ENCODE peak calls at places on chromosomes 4 and X, in six cellular contexts. F, D, X, H, A and K are unnamed samples.

GRCh38 chr4:126548890-126549289 is 1083.9 kb upstream of the INTU start:
- DNase-seq in F (no peak), D (no peak), X (no peak), H (no peak), A (no peak), K (no peak)

GRCh38 chr4:86910820-86911684 is 18.8 kb upstream of the C4orf36 start:
- DNase-seq in F (no peak), D (no peak), X (no peak), H (peak), A (no peak), K (no peak)

GRCh38 chr4:54687887-54688841 is 30.4 kb downstream of the KIT start:
- DNase-seq in F (no peak), D (no peak), X (no peak), H (peak), A (no peak), K (no peak)

GRCh38 chr4:8188085-8188484 is 11.0 kb upstream of the SH3TC1 start:
- DNase-seq in F (no peak), D (no peak), X (peak), H (peak), A (no peak), K (peak)

GRCh38 chr4:15001248-15001824 is 945 bp upstream of the CPEB2 start:
- DNase-seq in F (peak), D (no peak), X (peak), H (peak), A (peak), K (peak)

GRCh38 chrX:53445977-53446376 is 11.8 kb upstream of the HSD17B10 start:
- DNase-seq in F (peak), D (no peak), X (peak), H (peak), A (peak), K (peak)

GRCh38 chr4:80918004-80918403 is 112.5 kb upstream of the BMP3 start:
- DNase-seq in F (no peak), D (no peak), X (no peak), H (peak), A (no peak), K (peak)

GRCh38 chrX:44435047-44435446 is 91.6 kb upstream of the EFHC2 start:
- DNase-seq in F (no peak), D (no peak), X (no peak), H (no peak), A (no peak), K (no peak)

GRCh38 chr4:931194-931959 is 739 bp downstream of the GAK start:
- DNase-seq in F (peak), D (no peak), X (peak), H (peak), A (no peak), K (no peak)

GRCh38 chrX:40152173-40152705 is 54.5 kb upstream of the BCOR start:
- DNase-seq in F (no peak), D (no peak), X (peak), H (peak), A (peak), K (peak)

GRCh38 chr4:170386511-170386910 is 296.8 kb upstream of the AADAT start:
- DNase-seq in F (no peak), D (no peak), X (no peak), H (peak), A (no peak), K (peak)

GRCh38 chr4:142696334-142697122 is 149.6 kb downstream of the INPP4B start:
- DNase-seq in F (no peak), D (no peak), X (no peak), H (peak), A (no peak), K (no peak)

DNA sequence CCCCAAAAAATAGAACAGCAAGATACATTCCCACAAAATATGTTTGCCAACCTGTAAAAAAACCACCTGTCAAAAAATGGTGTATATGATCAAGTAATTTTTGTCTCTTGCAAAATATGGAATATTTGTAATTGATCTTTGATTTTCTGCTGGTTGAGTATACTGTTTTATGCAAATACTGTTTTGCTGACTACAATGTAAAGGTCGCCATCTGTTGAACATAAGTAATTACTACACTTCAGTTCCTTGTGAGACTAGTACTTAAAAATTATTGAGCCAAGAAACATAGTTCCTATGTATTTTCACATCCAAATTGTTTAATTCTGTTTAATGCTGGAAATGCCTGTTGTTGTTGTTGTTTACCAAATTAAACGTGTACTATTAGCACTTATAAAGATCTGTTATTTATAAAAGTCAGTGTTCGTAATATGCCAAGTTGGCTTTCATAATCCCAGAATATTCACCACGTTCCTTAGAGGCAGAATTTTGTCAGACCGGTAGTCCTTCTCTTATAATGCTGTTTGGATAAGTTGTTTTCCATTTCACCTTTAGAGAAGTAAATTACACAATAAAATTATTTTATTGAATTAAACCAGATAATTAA is 144.2 kb downstream of the PDLIM5 start:
- DNase-seq in F (peak), D (peak), X (peak), H (peak), A (peak), K (peak)
- TF ChIP-seq EZH2phosphoT487 in F (no peak), D (no peak), X (no peak), H (no peak), A (no peak), K (no peak)

GRCh38 chrX:153495362-153495751 is 577 bp downstream of the BGN start:
- DNase-seq in F (peak), D (no peak), X (no peak), H (peak), A (no peak), K (no peak)
- H3K4me3 ChIP-seq in F (no peak), D (no peak), X (peak), H (peak), A (peak), K (no peak)

GRCh38 chr4:3527914-3528876 is 4.0 kb downstream of the LRPAP1 start:
- DNase-seq in F (peak), D (no peak), X (no peak), H (no peak), A (no peak), K (no peak)
- TF ChIP-seq EZH2phosphoT487 in F (no peak), D (no peak), X (no peak), H (no peak), A (no peak), K (no peak)

GRCh38 chr4:52545099-52546069 is 113.7 kb downstream of the USP46 start:
- DNase-seq in F (peak), D (peak), X (peak), H (peak), A (peak), K (peak)

GRCh38 chr4:52550186-52550585 is 108.9 kb downstream of the USP46 start:
- DNase-seq in F (no peak), D (no peak), X (no peak), H (no peak), A (no peak), K (no peak)

GRCh38 chr4:52548818-52549570 is 110.1 kb downstream of the USP46 start:
- DNase-seq in F (no peak), D (no peak), X (no peak), H (no peak), A (no peak), K (no peak)

GRCh38 chr4:52551487-52551886 is 107.6 kb downstream of the USP46 start:
- DNase-seq in F (no peak), D (no peak), X (no peak), H (no peak), A (no peak), K (no peak)

DNA sequence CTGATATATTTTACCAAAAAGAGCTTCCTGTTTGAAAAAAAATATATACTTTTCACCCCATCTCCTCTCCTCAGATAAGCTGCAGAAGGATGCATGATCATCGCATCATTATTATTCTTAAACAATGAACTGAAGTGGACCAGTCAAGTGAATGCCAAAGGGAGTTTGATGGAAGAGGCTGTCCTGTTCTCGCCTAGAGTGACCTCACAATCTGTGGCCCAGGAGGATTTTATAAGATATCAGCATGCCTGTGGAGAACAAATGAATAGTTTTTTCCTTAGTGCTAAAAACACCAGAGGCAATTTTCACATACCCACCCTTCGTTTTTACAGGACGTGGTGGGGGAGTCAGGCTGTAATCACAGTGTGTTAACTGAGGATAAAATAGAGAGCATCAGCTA is 112.7 kb downstream of the USP46 start:
- DNase-seq in F (no peak), D (no peak), X (peak), H (no peak), A (no peak), K (no peak)
- H3K4me3 ChIP-seq in F (no peak), D (no peak), X (no peak), H (no peak), A (no peak), K (no peak)

DNA sequence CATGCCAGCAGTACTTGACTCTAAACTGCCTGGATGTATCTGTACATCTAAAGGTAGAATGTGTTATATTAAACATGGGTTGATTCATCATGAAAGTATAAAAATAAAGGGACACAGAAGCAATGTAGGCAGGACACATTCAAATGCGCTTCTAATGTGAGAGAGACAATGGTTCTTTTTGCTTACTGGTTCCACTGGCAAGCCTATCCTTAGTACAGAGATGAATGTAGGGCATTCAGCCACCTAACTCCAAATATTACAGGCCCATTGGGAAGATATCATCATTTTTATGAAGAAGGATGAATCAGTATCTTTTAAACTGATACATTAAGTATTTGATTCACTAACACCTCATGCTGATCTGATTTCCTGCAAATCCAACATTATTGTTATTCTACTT is 18.0 kb downstream of the CDKL2 start:
- DNase-seq in F (no peak), D (no peak), X (no peak), H (no peak), A (no peak), K (no peak)
- TF ChIP-seq EZH2phosphoT487 in F (no peak), D (no peak), X (no peak), H (no peak), A (no peak), K (no peak)

GRCh38 chr4:4397441-4397819 is 10.5 kb downstream of the NSG1 start:
- DNase-seq in F (no peak), D (no peak), X (no peak), H (no peak), A (no peak), K (no peak)
- H3K4me3 ChIP-seq in F (no peak), D (no peak), X (no peak), H (no peak), A (no peak), K (no peak)

GRCh38 chr4:123976285-123976684 is 579.7 kb downstream of the SPRY1 start:
- DNase-seq in F (no peak), D (no peak), X (no peak), H (no peak), A (peak), K (no peak)
- TF ChIP-seq EZH2phosphoT487 in F (no peak), D (no peak), X (no peak), H (no peak), A (no peak), K (no peak)

DNA sequence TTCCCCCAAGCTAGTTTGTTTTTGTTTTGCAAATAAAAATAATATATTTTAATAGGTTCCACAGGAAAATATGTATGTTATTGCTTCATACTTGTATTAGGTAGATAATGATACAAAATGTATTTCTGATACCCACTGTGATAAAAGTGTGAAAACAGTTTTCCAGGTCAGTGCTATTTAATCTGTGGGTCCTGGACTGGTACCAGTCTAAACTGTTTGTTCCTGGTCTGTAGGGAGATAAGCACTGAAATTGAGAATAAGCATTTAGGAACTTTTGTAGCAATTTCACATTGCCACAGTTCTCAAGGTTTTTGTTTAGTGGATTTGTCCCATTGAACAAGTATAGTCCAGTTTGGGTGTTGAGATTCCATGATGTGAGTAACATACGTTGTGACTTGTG is 110.5 kb downstream of the PDLIM5 start:
- DNase-seq in F (no peak), D (no peak), X (no peak), H (no peak), A (no peak), K (no peak)
- H3K4me3 ChIP-seq in F (no peak), D (no peak), X (no peak), H (peak), A (no peak), K (no peak)

GRCh38 chr4:158446106-158446505 is 75.6 kb upstream of the RXFP1 start:
- DNase-seq in F (no peak), D (no peak), X (no peak), H (peak), A (no peak), K (peak)
- TF ChIP-seq EZH2phosphoT487 in F (no peak), D (no peak), X (no peak), H (no peak), A (no peak), K (no peak)

DNA sequence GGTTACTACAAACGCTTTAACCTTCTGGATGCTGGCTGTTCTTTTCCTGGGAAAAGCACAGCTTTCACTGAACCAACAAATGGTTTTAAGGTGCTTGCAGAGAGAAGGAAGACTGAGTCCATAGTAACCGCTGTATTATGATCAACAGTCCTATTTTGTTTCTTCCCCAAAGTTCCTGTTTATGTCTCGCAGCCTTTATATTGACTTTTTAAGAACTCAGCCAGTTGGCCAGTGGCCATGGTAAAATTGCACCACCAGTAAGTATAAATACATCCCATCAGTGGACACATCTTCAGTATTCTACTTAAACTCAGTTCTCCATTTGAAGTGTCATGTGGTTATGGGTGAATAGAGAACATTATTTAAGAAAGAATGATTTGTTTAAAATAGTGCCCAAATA is 286.9 kb downstream of the ARHGAP24 start:
- DNase-seq in F (peak), D (no peak), X (no peak), H (peak), A (no peak), K (peak)
- H3K4me3 ChIP-seq in F (no peak), D (no peak), X (no peak), H (peak), A (no peak), K (no peak)